ENCODE peak calls at places on chromosomes 2 and 18, in nine cellular contexts. One of them, this sample, is unnamed.
A peak's percentile ranks its signal among the peaks of the same experiment; 100 is the strongest.

GRCh38 chr2:100292022-100292580 is 30.2 kb downstream of the LONRF2 start:
- DNase-seq in CD8-positive, alpha-beta T cell: peak; percentile 8
- DNase-seq in tibial artery: no peak
- DNase-seq in heart left ventricle: no peak
- DNase-seq in left ventricle myocardium inferior: no peak
- DNase-seq in hepatocyte: peak; percentile 94
- DNase-seq in cardiac muscle cell: peak; percentile 26
- DNase-seq in fibroblast of lung: peak; percentile 98
- DNase-seq in stomach: peak; percentile 37
- DNase-seq in this sample: no peak

GRCh38 chr2:173264603-173265366 is 89.9 kb upstream of the CDCA7 start:
- DNase-seq in left ventricle myocardium inferior: no peak
- DNase-seq in heart left ventricle: peak; percentile 41
- DNase-seq in stomach: no peak
- DNase-seq in fibroblast of lung: no peak
- DNase-seq in cardiac muscle cell: no peak
- DNase-seq in tibial artery: peak; percentile 42
- DNase-seq in hepatocyte: no peak
- DNase-seq in CD8-positive, alpha-beta T cell: no peak
- DNase-seq in this sample: peak; percentile 15

GRCh38 chr2:127991742-127992141 is 36.1 kb downstream of the SAP130 start:
- DNase-seq in fibroblast of lung: no peak
- DNase-seq in CD8-positive, alpha-beta T cell: no peak
- DNase-seq in hepatocyte: no peak
- DNase-seq in stomach: no peak
- DNase-seq in left ventricle myocardium inferior: no peak
- DNase-seq in tibial artery: no peak
- DNase-seq in heart left ventricle: no peak
- DNase-seq in cardiac muscle cell: no peak
- DNase-seq in this sample: no peak

GRCh38 chr2:114550895-114551793 is 108.7 kb downstream of the DPP10 start:
- DNase-seq in stomach: peak; percentile 37
- DNase-seq in fibroblast of lung: peak; percentile 22
- DNase-seq in CD8-positive, alpha-beta T cell: no peak
- DNase-seq in cardiac muscle cell: peak; percentile 72
- DNase-seq in left ventricle myocardium inferior: no peak
- DNase-seq in heart left ventricle: peak; percentile 29
- DNase-seq in hepatocyte: peak; percentile 79
- DNase-seq in tibial artery: peak; percentile 29
- DNase-seq in this sample: peak; percentile 15

GRCh38 chr2:102304711-102305591 is 6.4 kb upstream of the IL1RL1 start:
- DNase-seq in stomach: no peak
- DNase-seq in heart left ventricle: no peak
- DNase-seq in cardiac muscle cell: peak; percentile 36
- DNase-seq in tibial artery: no peak
- DNase-seq in CD8-positive, alpha-beta T cell: no peak
- DNase-seq in left ventricle myocardium inferior: no peak
- DNase-seq in hepatocyte: no peak
- DNase-seq in fibroblast of lung: no peak
- DNase-seq in this sample: no peak

GRCh38 chr2:148020036-148020357 is 540 bp downstream of the ORC4 start:
- DNase-seq in CD8-positive, alpha-beta T cell: no peak
- DNase-seq in fibroblast of lung: no peak
- DNase-seq in cardiac muscle cell: no peak
- DNase-seq in tibial artery: no peak
- DNase-seq in stomach: no peak
- DNase-seq in hepatocyte: no peak
- DNase-seq in heart left ventricle: no peak
- DNase-seq in left ventricle myocardium inferior: no peak
- DNase-seq in this sample: no peak

GRCh38 chr18:76209597-76209996 is 285.4 kb downstream of the ZNF516 start:
- DNase-seq in hepatocyte: no peak
- DNase-seq in tibial artery: no peak
- DNase-seq in CD8-positive, alpha-beta T cell: no peak
- DNase-seq in stomach: no peak
- DNase-seq in fibroblast of lung: peak; percentile 79
- DNase-seq in heart left ventricle: no peak
- DNase-seq in cardiac muscle cell: no peak
- DNase-seq in left ventricle myocardium inferior: no peak
- DNase-seq in this sample: no peak

GRCh38 chr2:74186038-74186437 is 7.4 kb upstream of the MOB1A start:
- DNase-seq in hepatocyte: no peak
- DNase-seq in fibroblast of lung: no peak
- DNase-seq in tibial artery: no peak
- DNase-seq in cardiac muscle cell: no peak
- DNase-seq in CD8-positive, alpha-beta T cell: no peak
- DNase-seq in heart left ventricle: peak; percentile 41
- DNase-seq in left ventricle myocardium inferior: no peak
- DNase-seq in stomach: no peak
- DNase-seq in this sample: no peak

GRCh38 chr2:28982381-28982950 is 1.4 kb downstream of the TOGARAM2 start:
- DNase-seq in tibial artery: no peak
- DNase-seq in cardiac muscle cell: no peak
- DNase-seq in CD8-positive, alpha-beta T cell: no peak
- DNase-seq in heart left ventricle: no peak
- DNase-seq in fibroblast of lung: peak; percentile 73
- DNase-seq in hepatocyte: no peak
- DNase-seq in left ventricle myocardium inferior: no peak
- DNase-seq in stomach: no peak
- DNase-seq in this sample: no peak

GRCh38 chr2:200219400-200220113 is 86.9 kb upstream of the SPATS2L start:
- DNase-seq in cardiac muscle cell: no peak
- DNase-seq in hepatocyte: no peak
- DNase-seq in fibroblast of lung: no peak
- DNase-seq in left ventricle myocardium inferior: no peak
- DNase-seq in stomach: no peak
- DNase-seq in heart left ventricle: no peak
- DNase-seq in CD8-positive, alpha-beta T cell: no peak
- DNase-seq in tibial artery: no peak
- DNase-seq in this sample: no peak

GRCh38 chr2:238231251-238231793 is 8.5 kb downstream of the HES6 start:
- DNase-seq in tibial artery: peak; percentile 74
- DNase-seq in stomach: peak; percentile 75
- DNase-seq in left ventricle myocardium inferior: peak; percentile 74
- DNase-seq in hepatocyte: peak; percentile 83
- DNase-seq in cardiac muscle cell: peak; percentile 72
- DNase-seq in CD8-positive, alpha-beta T cell: peak; percentile 69
- DNase-seq in heart left ventricle: peak; percentile 80
- DNase-seq in fibroblast of lung: peak; percentile 54
- DNase-seq in this sample: peak; percentile 66

GRCh38 chr2:70088508-70089219 is 1.4 kb downstream of the PCBP1 start:
- DNase-seq in CD8-positive, alpha-beta T cell: no peak
- DNase-seq in fibroblast of lung: peak; percentile 45
- DNase-seq in stomach: no peak
- DNase-seq in cardiac muscle cell: no peak
- DNase-seq in left ventricle myocardium inferior: no peak
- DNase-seq in tibial artery: no peak
- DNase-seq in hepatocyte: no peak
- DNase-seq in heart left ventricle: no peak
- DNase-seq in this sample: no peak

GRCh38 chr2:70087703-70088507 is 628 bp downstream of the PCBP1 start:
- DNase-seq in tibial artery: no peak
- DNase-seq in hepatocyte: peak; percentile 63
- DNase-seq in heart left ventricle: peak; percentile 61
- DNase-seq in CD8-positive, alpha-beta T cell: no peak
- DNase-seq in fibroblast of lung: peak; percentile 55
- DNase-seq in stomach: peak; percentile 61
- DNase-seq in cardiac muscle cell: peak; percentile 69
- DNase-seq in left ventricle myocardium inferior: peak; percentile 36
- DNase-seq in this sample: peak; percentile 41

GRCh38 chr2:70086278-70086837 is 919 bp upstream of the PCBP1 start:
- DNase-seq in fibroblast of lung: peak; percentile 83
- DNase-seq in heart left ventricle: peak; percentile 85
- DNase-seq in cardiac muscle cell: peak; percentile 62
- DNase-seq in left ventricle myocardium inferior: peak; percentile 75
- DNase-seq in hepatocyte: peak; percentile 84
- DNase-seq in CD8-positive, alpha-beta T cell: peak; percentile 54
- DNase-seq in stomach: peak; percentile 68
- DNase-seq in tibial artery: peak; percentile 84
- DNase-seq in this sample: peak; percentile 87

GRCh38 chr2:70085711-70086277 is 1.5 kb upstream of the PCBP1 start:
- DNase-seq in cardiac muscle cell: no peak
- DNase-seq in CD8-positive, alpha-beta T cell: no peak
- DNase-seq in hepatocyte: no peak
- DNase-seq in stomach: no peak
- DNase-seq in left ventricle myocardium inferior: no peak
- DNase-seq in heart left ventricle: no peak
- DNase-seq in fibroblast of lung: no peak
- DNase-seq in tibial artery: no peak
- DNase-seq in this sample: no peak

GRCh38 chr2:70086838-70087702 is at the start of gene PCBP1:
- DNase-seq in fibroblast of lung: peak; percentile 93
- DNase-seq in stomach: peak; percentile 97
- DNase-seq in tibial artery: peak; percentile 94
- DNase-seq in heart left ventricle: peak; percentile 98
- DNase-seq in hepatocyte: peak; percentile 97
- DNase-seq in CD8-positive, alpha-beta T cell: peak; percentile 99
- DNase-seq in left ventricle myocardium inferior: peak; percentile 97
- DNase-seq in cardiac muscle cell: peak; percentile 96
- DNase-seq in this sample: peak; percentile 97
- H3K4me1 ChIP-seq in fibroblast of lung: peaks cover 10% of the 10 kb centered on the region
- H3K4me1 ChIP-seq in stomach: peaks cover 74% of the 10 kb centered on the region
- H3K4me1 ChIP-seq in tibial artery: peaks cover 45% of the 10 kb centered on the region
- H3K4me1 ChIP-seq in heart left ventricle: peaks cover 44% of the 10 kb centered on the region
- H3K4me1 ChIP-seq in hepatocyte: peaks cover 36% of the 10 kb centered on the region
- H3K4me1 ChIP-seq in CD8-positive, alpha-beta T cell: peaks cover 62% of the 10 kb centered on the region
- H3K4me1 ChIP-seq in left ventricle myocardium inferior: peaks cover 67% of the 10 kb centered on the region
- H3K4me1 ChIP-seq in cardiac muscle cell: peaks cover 23% of the 10 kb centered on the region
- H3K4me1 ChIP-seq in this sample: peaks cover 46% of the 10 kb centered on the region

DNA sequence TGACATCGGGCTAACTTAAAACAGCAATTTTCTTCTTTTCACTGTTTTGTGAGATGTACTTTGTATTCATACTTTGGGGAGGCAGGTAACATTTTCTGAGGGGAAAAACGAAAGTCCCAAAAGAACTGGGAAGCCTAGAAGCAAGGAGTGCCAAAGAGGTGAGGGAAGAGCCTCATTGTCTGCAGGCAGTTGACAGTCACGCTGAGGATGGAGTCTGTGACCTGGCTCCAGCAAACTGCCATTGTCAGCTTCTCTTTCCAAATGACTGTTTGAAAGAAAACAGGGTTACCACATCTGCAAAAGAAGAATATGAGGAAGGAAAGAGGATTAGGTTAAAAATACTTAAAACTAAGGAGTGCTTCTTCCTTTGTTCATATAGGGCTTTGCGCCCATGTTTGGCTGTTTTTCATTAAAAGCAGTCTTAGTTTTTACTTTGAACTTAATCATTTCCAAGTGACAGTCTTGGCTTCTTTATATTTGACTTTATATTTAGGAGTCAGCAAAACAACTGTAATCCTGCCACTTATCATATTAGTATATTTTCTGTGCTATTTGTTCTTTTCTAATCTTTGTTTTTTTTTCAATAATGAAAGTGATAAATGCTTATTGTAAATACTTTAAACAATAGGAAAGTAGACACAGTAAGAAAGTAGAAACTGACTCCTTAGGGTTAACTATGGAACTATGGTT is 35.0 kb downstream of the CERS6 start:
- DNase-seq in left ventricle myocardium inferior: no peak
- DNase-seq in heart left ventricle: no peak
- DNase-seq in hepatocyte: no peak
- DNase-seq in tibial artery: no peak
- DNase-seq in stomach: no peak
- DNase-seq in CD8-positive, alpha-beta T cell: no peak
- DNase-seq in fibroblast of lung: no peak
- DNase-seq in cardiac muscle cell: no peak
- DNase-seq in this sample: no peak
- H3K4me3 ChIP-seq in left ventricle myocardium inferior: no peak overlapping the region
- H3K4me3 ChIP-seq in heart left ventricle: no peak overlapping the region
- H3K4me3 ChIP-seq in hepatocyte: no peak overlapping the region
- H3K4me3 ChIP-seq in tibial artery: no peak overlapping the region
- H3K4me3 ChIP-seq in stomach: peak overlapping the region; percentile 9
- H3K4me3 ChIP-seq in CD8-positive, alpha-beta T cell: peak overlapping the region; percentile 45
- H3K4me3 ChIP-seq in fibroblast of lung: no peak overlapping the region
- H3K4me3 ChIP-seq in cardiac muscle cell: no peak overlapping the region
- H3K4me3 ChIP-seq in this sample: peak overlapping the region; percentile 1

DNA sequence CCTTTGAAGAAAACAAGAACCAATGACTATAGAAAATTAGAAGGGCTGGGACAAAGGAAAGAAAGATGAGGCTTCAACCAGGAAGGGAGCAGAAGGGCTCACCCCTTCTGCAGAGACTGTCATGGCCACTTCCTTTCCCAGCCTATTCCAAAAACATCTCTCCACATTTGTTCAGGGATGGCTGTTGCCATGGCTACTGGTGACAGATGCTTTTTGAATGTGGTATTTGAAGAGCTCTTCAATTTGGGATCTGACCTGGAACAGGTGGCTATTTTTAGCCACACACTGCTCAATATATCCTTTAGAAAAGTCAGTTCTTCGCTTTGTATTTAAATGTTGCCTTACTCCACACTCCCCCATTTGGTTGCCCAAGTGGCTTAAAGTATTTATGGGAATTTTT is 64.1 kb upstream of the LCLAT1 start:
- DNase-seq in fibroblast of lung: no peak
- DNase-seq in cardiac muscle cell: no peak
- DNase-seq in tibial artery: no peak
- DNase-seq in hepatocyte: no peak
- DNase-seq in CD8-positive, alpha-beta T cell: no peak
- DNase-seq in stomach: no peak
- DNase-seq in left ventricle myocardium inferior: no peak
- DNase-seq in heart left ventricle: no peak
- DNase-seq in this sample: no peak
- TF ChIP-seq CTCF in fibroblast of lung: no peak
- TF ChIP-seq CTCF in cardiac muscle cell: no peak
- TF ChIP-seq CTCF in tibial artery: no peak
- TF ChIP-seq CTCF in hepatocyte: no peak
- TF ChIP-seq CTCF in CD8-positive, alpha-beta T cell: no peak
- TF ChIP-seq CTCF in stomach: no peak
- TF ChIP-seq CTCF in left ventricle myocardium inferior: no peak
- TF ChIP-seq CTCF in heart left ventricle: no peak
- TF ChIP-seq CTCF in this sample: no peak

GRCh38 chr2:37653805-37654378 is 17.6 kb downstream of the CDC42EP3 start:
- DNase-seq in heart left ventricle: peak; percentile 86
- DNase-seq in left ventricle myocardium inferior: peak; percentile 79
- DNase-seq in cardiac muscle cell: no peak
- DNase-seq in fibroblast of lung: no peak
- DNase-seq in hepatocyte: no peak
- DNase-seq in stomach: no peak
- DNase-seq in CD8-positive, alpha-beta T cell: no peak
- DNase-seq in tibial artery: peak; percentile 55
- DNase-seq in this sample: peak; percentile 68

GRCh38 chr2:37654932-37655331 is 16.5 kb downstream of the CDC42EP3 start:
- DNase-seq in hepatocyte: no peak
- DNase-seq in CD8-positive, alpha-beta T cell: no peak
- DNase-seq in left ventricle myocardium inferior: no peak
- DNase-seq in tibial artery: no peak
- DNase-seq in stomach: no peak
- DNase-seq in cardiac muscle cell: peak; percentile 61
- DNase-seq in heart left ventricle: peak; percentile 51
- DNase-seq in fibroblast of lung: peak; percentile 80
- DNase-seq in this sample: no peak

GRCh38 chr2:37656512-37657423 is 14.7 kb downstream of the CDC42EP3 start:
- DNase-seq in CD8-positive, alpha-beta T cell: no peak
- DNase-seq in hepatocyte: no peak
- DNase-seq in cardiac muscle cell: no peak
- DNase-seq in fibroblast of lung: peak; percentile 45
- DNase-seq in stomach: no peak
- DNase-seq in left ventricle myocardium inferior: no peak
- DNase-seq in tibial artery: no peak
- DNase-seq in heart left ventricle: no peak
- DNase-seq in this sample: peak; percentile 34

GRCh38 chr2:37654419-37654818 is 17.0 kb downstream of the CDC42EP3 start:
- DNase-seq in fibroblast of lung: no peak
- DNase-seq in left ventricle myocardium inferior: no peak
- DNase-seq in hepatocyte: no peak
- DNase-seq in heart left ventricle: no peak
- DNase-seq in tibial artery: no peak
- DNase-seq in CD8-positive, alpha-beta T cell: no peak
- DNase-seq in stomach: no peak
- DNase-seq in cardiac muscle cell: no peak
- DNase-seq in this sample: no peak

GRCh38 chr2:37655442-37655841 is 16.0 kb downstream of the CDC42EP3 start:
- DNase-seq in tibial artery: no peak
- DNase-seq in cardiac muscle cell: no peak
- DNase-seq in heart left ventricle: no peak
- DNase-seq in fibroblast of lung: no peak
- DNase-seq in left ventricle myocardium inferior: no peak
- DNase-seq in hepatocyte: no peak
- DNase-seq in stomach: no peak
- DNase-seq in CD8-positive, alpha-beta T cell: no peak
- DNase-seq in this sample: no peak
- H3K4me1 ChIP-seq in tibial artery: peaks cover 52% of the 10 kb centered on the region
- H3K4me1 ChIP-seq in cardiac muscle cell: peaks cover 74% of the 10 kb centered on the region
- H3K4me1 ChIP-seq in heart left ventricle: peaks cover 98% of the 10 kb centered on the region
- H3K4me1 ChIP-seq in fibroblast of lung: peaks cover 23% of the 10 kb centered on the region
- H3K4me1 ChIP-seq in left ventricle myocardium inferior: peaks cover 99% of the 10 kb centered on the region
- H3K4me1 ChIP-seq in hepatocyte: peaks cover 32% of the 10 kb centered on the region
- H3K4me1 ChIP-seq in stomach: peaks cover 84% of the 10 kb centered on the region
- H3K4me1 ChIP-seq in CD8-positive, alpha-beta T cell: peaks cover 74% of the 10 kb centered on the region
- H3K4me1 ChIP-seq in this sample: peaks cover 47% of the 10 kb centered on the region

This sample was measured in heart right ventricle.